ENCODE peak calls at places on chromosomes 4 and X, in nine cellular contexts. S is GM13977, U is HCT116, D is IMR-90, Z is endothelial cell of umbilical vein, Q is tibial artery, R is NB4, I is GM10248, L is endothelial cell. V is an unnamed sample.

GRCh38 chrX:24196509-24196908 is 47.0 kb downstream of the ZFX start:
- DNase-seq in S (no peak), U (no peak), D (no peak), Z (no peak), Q (no peak), R (no peak), I (no peak), L (no peak), V (no peak)

GRCh38 chr4:1398686-1399507 is 7.3 kb downstream of the NKX1-1 start:
- DNase-seq in S (peak; percentile 31), U (no peak), D (no peak), Z (no peak), Q (peak; percentile 48), R (no peak), I (no peak), L (no peak), V (no peak)

GRCh38 chr4:41644288-41644914 is 104.1 kb downstream of the PHOX2B start:
- DNase-seq in S (no peak), U (no peak), D (peak; percentile 16), Z (peak; percentile 52), Q (peak; percentile 88), R (no peak), I (peak; percentile 26), L (peak; percentile 93), V (peak; percentile 55)

GRCh38 chrX:109847257-109848187 is 114.5 kb upstream of the ACSL4 start:
- DNase-seq in S (no peak), U (no peak), D (peak; percentile 90), Z (no peak), Q (no peak), R (no peak), I (no peak), L (no peak), V (peak; percentile 86)

GRCh38 chr4:151173751-151174325 is 74.4 kb downstream of the RPS3A start:
- DNase-seq in S (no peak), U (no peak), D (peak; percentile 16), Z (no peak), Q (peak; percentile 76), R (no peak), I (no peak), L (no peak), V (no peak)

GRCh38 chrX:153634236-153634635 is 12.8 kb upstream of the DUSP9 start:
- DNase-seq in S (no peak), U (no peak), D (no peak), Z (no peak), Q (peak; percentile 13), R (no peak), I (no peak), L (no peak), V (no peak)

GRCh38 chr4:145069361-145069760 is 28.6 kb downstream of the ANAPC10 start:
- DNase-seq in S (no peak), U (peak; percentile 32), D (peak; percentile 71), Z (no peak), Q (no peak), R (no peak), I (no peak), L (no peak), V (peak; percentile 66)

GRCh38 chrX:42770566-42770965 is 7.4 kb downstream of the PPP1R2C start:
- DNase-seq in S (no peak), U (no peak), D (no peak), Z (no peak), Q (no peak), R (no peak), I (no peak), L (no peak), V (no peak)

GRCh38 chr4:87108142-87108546 is 112.3 kb downstream of the KLHL8 start:
- DNase-seq in S (no peak), U (peak; percentile 85), D (peak; percentile 85), Z (peak; percentile 58), Q (peak; percentile 72), R (peak; percentile 65), I (no peak), L (no peak), V (peak; percentile 82)

GRCh38 chr4:101458914-101459313 is 111.6 kb upstream of the PPP3CA start:
- DNase-seq in S (no peak), U (no peak), D (peak; percentile 2), Z (no peak), Q (no peak), R (peak; percentile 44), I (no peak), L (no peak), V (no peak)

DNA sequence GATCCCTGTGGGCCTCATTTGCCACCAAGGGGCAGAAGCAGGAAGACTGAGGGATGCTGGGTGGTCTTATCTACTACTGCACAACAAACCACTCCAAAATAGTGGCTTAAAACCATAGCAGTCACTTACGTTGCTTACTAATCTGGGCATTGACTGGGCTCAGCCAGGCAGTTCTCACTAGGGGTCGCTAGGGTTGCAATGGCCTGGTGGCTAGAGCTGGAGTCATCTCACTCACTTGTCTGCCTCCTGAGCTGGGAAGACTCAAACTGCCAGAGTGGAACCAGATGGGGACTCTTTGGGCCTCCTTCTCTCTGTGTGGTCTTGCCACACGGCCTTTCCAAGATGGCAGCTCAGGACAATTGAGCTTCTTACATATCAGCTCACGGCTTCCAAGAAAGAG is 216.3 kb upstream of the BCOR start:
- DNase-seq in S (no peak), U (no peak), D (no peak), Z (no peak), Q (no peak), R (no peak), I (no peak), L (no peak), V (no peak)
- TF ChIP-seq CTCF in S (peak; percentile 4), U (no peak), D (no peak), Z (no peak), Q (no peak), R (no peak), I (no peak), L (no peak), V (no peak)

DNA sequence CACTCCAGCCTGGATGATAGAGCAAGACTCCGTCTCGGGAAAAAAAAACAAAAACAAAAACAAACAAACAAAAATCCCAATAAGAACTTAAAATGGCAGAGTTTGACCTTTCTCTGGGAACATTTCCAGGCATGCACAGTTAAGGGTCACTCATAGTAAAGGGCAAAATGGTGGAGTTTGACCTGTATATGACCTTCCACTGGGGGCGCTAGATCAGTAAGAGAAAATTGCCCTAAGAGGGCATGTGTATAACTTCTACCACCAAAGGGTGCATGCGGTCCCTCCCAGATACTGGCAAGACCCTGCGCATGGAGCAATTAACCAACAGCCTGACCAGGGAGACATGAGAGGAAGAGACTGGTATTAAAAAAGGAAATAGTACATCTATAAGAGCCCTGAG is 177.2 kb downstream of the MOSPD2 start:
- DNase-seq in S (no peak), U (no peak), D (no peak), Z (no peak), Q (no peak), R (peak; percentile 1), I (no peak), L (no peak), V (no peak)
- TF ChIP-seq CTCF in S (no peak), U (no peak), D (no peak), Z (no peak), Q (no peak), R (no peak), I (no peak), L (no peak), V (no peak)

DNA sequence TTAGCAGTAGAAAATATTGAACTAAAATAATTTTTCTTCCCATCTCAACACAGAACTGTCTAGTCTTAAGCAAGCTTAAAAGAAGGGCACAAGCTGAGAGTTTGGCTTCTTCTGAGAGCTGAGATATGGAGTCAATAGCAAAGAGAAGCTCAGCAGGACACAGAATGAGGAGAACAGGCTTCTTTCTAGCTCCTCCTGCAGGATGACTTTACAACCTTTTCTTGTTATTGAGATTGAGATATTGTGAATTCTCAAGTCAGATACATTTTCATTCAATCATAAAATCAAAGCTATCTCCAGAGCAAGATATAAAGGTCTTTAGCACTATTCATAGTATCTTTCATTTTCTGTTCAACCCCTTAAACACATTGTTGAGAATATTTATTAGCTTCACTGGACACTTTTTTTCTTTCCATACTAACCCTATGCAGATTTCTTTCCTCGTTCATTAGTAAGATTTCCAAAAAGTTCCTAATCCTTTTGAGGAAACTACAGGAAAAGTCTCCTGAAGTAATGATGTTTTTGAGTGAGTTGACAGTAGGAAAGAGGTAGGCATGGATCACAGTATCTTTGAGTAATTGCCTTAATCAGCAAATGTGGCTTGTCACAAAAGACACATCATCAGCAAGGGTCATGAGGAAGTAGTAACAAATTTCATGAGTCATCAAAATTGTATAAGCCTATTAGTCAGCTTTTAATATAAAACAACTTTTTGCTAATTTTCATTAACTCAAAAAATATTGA is 17.8 kb upstream of the CXCL3 start:
- DNase-seq in S (no peak), U (peak; percentile 76), D (peak; percentile 52), Z (no peak), Q (no peak), R (peak; percentile 67), I (no peak), L (no peak), V (peak; percentile 66)
- TF ChIP-seq CTCF in S (no peak), U (no peak), D (peak; percentile 21), Z (no peak), Q (no peak), R (peak; percentile 4), I (no peak), L (no peak), V (no peak)

GRCh38 chr4:76987153-76987562 is 37.6 kb downstream of the SEPTIN11 start:
- DNase-seq in S (no peak), U (no peak), D (peak; percentile 99), Z (no peak), Q (no peak), R (no peak), I (no peak), L (no peak), V (no peak)
- TF ChIP-seq CTCF in S (no peak), U (no peak), D (peak; percentile 38), Z (no peak), Q (no peak), R (no peak), I (no peak), L (no peak), V (no peak)

DNA sequence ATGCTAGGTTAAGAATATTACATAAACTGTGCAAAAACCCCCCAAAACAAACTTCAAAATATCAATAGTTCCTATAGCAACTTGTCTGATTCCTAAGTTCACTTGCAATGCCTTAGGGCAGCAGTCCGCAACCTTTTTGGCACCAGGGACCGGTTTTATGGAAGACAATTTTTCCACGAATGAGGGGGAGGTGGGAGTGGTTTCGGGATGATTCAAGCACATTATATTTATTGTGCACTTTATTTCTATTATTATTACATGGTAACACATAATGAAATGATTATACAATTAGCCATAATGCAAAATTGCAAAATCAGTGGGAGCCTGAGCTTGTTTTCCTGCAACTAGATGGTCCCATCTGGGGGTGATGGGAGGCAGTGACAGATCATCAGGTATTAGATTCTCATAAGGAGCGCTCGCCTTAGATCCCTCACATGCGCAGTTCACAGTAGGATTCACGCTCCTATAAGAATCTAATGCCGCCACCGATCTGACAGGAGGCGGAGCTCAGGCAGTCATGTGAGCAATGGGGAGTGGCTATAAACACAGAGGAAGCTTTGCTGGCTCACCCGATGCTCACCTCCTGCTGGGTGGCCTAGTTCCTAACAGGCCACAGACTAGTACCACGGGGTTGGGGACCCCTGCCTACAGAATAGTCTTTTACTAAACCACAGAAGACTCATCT is 39.7 kb downstream of the ACOX3 start:
- DNase-seq in S (no peak), U (no peak), D (no peak), Z (no peak), Q (no peak), R (peak; percentile 75), I (no peak), L (no peak), V (no peak)
- TF ChIP-seq CTCF in S (no peak), U (no peak), D (no peak), Z (no peak), Q (no peak), R (no peak), I (no peak), L (no peak), V (no peak)